ENCODE peak calls at places on chromosomes 7 and 10, in eight cellular contexts. L is A549, Q is AG10803, J is Panc1, B is Calu3, C is astrocyte, K is AG09309, V is thoracic aorta. D is an unnamed sample.
A peak's percentile ranks its signal among the peaks of the same experiment; 100 is the strongest.

GRCh38 chr10:102420443-102420809 is 210 bp upstream of the FBXL15 start:
- DNase-seq in B (peak; percentile 78), C (no peak), L (no peak), J (no peak), Q (no peak), K (no peak), V (no peak), D (peak; percentile 85)

GRCh38 chr10:10903620-10904019 is 114.1 kb upstream of the CELF2 start:
- DNase-seq in Q (no peak), C (no peak), V (no peak), L (no peak), K (no peak), B (no peak), J (no peak), D (no peak)

GRCh38 chr7:6026917-6027316 is 4.3 kb upstream of the ANKRD61 start:
- DNase-seq in J (no peak), C (no peak), B (no peak), Q (no peak), L (no peak), K (no peak), V (no peak), D (no peak)

GRCh38 chr7:8255680-8256656 is 6.0 kb downstream of the ICA1 start:
- DNase-seq in L (no peak), Q (no peak), B (no peak), K (no peak), J (no peak), C (no peak), V (no peak), D (no peak)

GRCh38 chr7:84674236-84674913 is 479.8 kb upstream of the SEMA3A start:
- DNase-seq in L (no peak), K (no peak), C (peak; percentile 38), Q (peak; percentile 47), J (no peak), V (no peak), B (no peak), D (peak; percentile 83)

GRCh38 chr7:36045830-36046341 is 107.2 kb upstream of the EEPD1 start:
- DNase-seq in B (no peak), K (no peak), J (no peak), V (no peak), L (no peak), C (no peak), Q (no peak), D (no peak)

GRCh38 chr10:79397051-79397450 is 48.4 kb downstream of the ZCCHC24 start:
- DNase-seq in K (no peak), Q (no peak), C (no peak), B (no peak), V (no peak), L (no peak), J (no peak), D (no peak)

GRCh38 chr10:114437456-114438292 is 33.4 kb upstream of the AFAP1L2 start:
- DNase-seq in B (peak; percentile 6), V (no peak), C (no peak), Q (peak; percentile 21), L (peak; percentile 41), J (peak; percentile 15), K (no peak), D (peak; percentile 43)

GRCh38 chr10:118669020-118669766 is 73.7 kb upstream of the PRLHR start:
- DNase-seq in K (peak; percentile 46), C (peak; percentile 78), Q (peak; percentile 86), J (no peak), L (no peak), V (no peak), B (no peak), D (no peak)

GRCh38 chr10:132111121-132111731 is 45.5 kb downstream of the JAKMIP3 start:
- DNase-seq in C (no peak), Q (no peak), L (no peak), J (no peak), K (no peak), V (no peak), B (no peak), D (no peak)

GRCh38 chr10:103669944-103670343 is 176.4 kb downstream of the NEURL1 start:
- DNase-seq in J (no peak), C (no peak), Q (no peak), B (no peak), V (no peak), K (no peak), L (no peak), D (no peak)

GRCh38 chr10:103671561-103671960 is 178.1 kb downstream of the NEURL1 start:
- DNase-seq in K (no peak), B (no peak), J (no peak), L (no peak), C (no peak), V (no peak), Q (no peak), D (no peak)

GRCh38 chr10:103669243-103669929 is 175.9 kb downstream of the NEURL1 start:
- DNase-seq in L (no peak), C (no peak), J (no peak), Q (no peak), K (no peak), B (no peak), V (no peak), D (no peak)

GRCh38 chr10:103672345-103672744 is 178.8 kb downstream of the NEURL1 start:
- DNase-seq in C (no peak), J (no peak), V (no peak), B (no peak), K (no peak), L (no peak), Q (no peak), D (no peak)

GRCh38 chr10:103671126-103671525 is 177.6 kb downstream of the NEURL1 start:
- DNase-seq in L (no peak), V (no peak), K (no peak), Q (no peak), J (no peak), B (no peak), C (no peak), D (no peak)
- TF ChIP-seq CTCF in L (no peak), V (no peak), K (no peak), Q (no peak), J (no peak), B (no peak), C (no peak), D (no peak)

GRCh38 chr10:128237710-128238109 is 111.5 kb upstream of the MKI67 start:
- DNase-seq in Q (no peak), V (no peak), K (no peak), B (no peak), J (no peak), L (no peak), C (no peak), D (no peak)

GRCh38 chr10:128245026-128245425 is 118.8 kb upstream of the MKI67 start:
- DNase-seq in B (no peak), L (no peak), J (no peak), Q (no peak), K (no peak), C (no peak), V (no peak), D (no peak)

GRCh38 chr10:128247576-128247975 is 121.4 kb upstream of the MKI67 start:
- DNase-seq in V (no peak), C (no peak), K (no peak), L (no peak), B (no peak), Q (no peak), J (no peak), D (no peak)

DNA sequence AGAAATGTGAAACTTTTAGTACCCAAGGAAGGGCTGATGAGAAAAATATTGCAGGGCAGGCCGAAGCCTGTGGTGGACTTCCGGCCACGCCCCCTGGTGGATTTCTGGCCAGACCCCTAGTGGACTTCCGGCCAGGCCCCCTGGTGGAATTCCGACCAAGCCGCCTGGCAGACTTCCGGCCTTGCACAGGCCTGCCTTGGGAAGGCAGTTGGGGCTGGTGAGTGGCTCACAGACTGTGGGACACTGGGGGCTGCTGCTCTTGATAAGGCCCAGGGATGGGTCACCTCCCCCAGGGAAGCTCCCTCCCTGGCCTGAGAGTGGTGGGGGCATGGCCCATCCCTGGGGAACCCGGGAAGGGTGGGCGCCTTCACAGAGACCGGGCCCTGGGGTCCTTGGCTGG is 116.4 kb upstream of the MKI67 start:
- DNase-seq in L (peak; percentile 11), V (no peak), Q (no peak), J (no peak), C (no peak), B (no peak), K (no peak), D (no peak)
- TF ChIP-seq CTCF in L (no peak), V (no peak), Q (no peak), J (peak; percentile 37), C (no peak), B (no peak), K (no peak), D (no peak)

GRCh38 chr10:4147214-4147613 is 362.2 kb upstream of the KLF6 start:
- DNase-seq in C (no peak), B (no peak), J (no peak), Q (no peak), K (no peak), L (no peak), V (no peak), D (no peak)

GRCh38 chr10:4154317-4154716 is 369.3 kb upstream of the KLF6 start:
- DNase-seq in C (no peak), K (no peak), L (no peak), V (no peak), Q (no peak), B (no peak), J (no peak), D (no peak)

GRCh38 chr10:4150676-4151075 is 365.7 kb upstream of the KLF6 start:
- DNase-seq in K (no peak), J (no peak), V (no peak), B (no peak), L (no peak), C (no peak), Q (no peak), D (no peak)

GRCh38 chr10:4151466-4151865 is 366.5 kb upstream of the KLF6 start:
- DNase-seq in Q (no peak), L (no peak), C (no peak), K (no peak), J (no peak), V (no peak), B (no peak), D (no peak)
- TF ChIP-seq CTCF in Q (no peak), L (no peak), C (no peak), K (no peak), J (no peak), V (no peak), B (no peak), D (no peak)

GRCh38 chr7:69893915-69894314 is 295.6 kb downstream of the AUTS2 start:
- DNase-seq in L (peak; percentile 13), J (no peak), K (no peak), C (no peak), B (no peak), V (no peak), Q (peak; percentile 37), D (no peak)
- TF ChIP-seq CTCF in L (peak; percentile 52), J (peak; percentile 28), K (peak; percentile 24), C (no peak), B (no peak), V (no peak), Q (peak; percentile 47), D (peak; percentile 8)